ENCODE peak calls at places on chromosomes 16 and 17, in nine cellular contexts. G is HCT116, P is A549, Q is GM23338, I is SK-N-SH, X is K562, M is GM12878, J is HepG2, T is HL-60. K is an unnamed sample.

GRCh38 chr17:27944546-27945332 is 51.6 kb upstream of the LYRM9 start:
- DNase-seq in Q (peak; percentile 64), G (no peak), T (no peak), P (no peak), M (peak; percentile 36), I (no peak), J (no peak), X (no peak), K (no peak)

GRCh38 chr16:88413231-88413630 is 30.5 kb downstream of the ZNF469 start:
- DNase-seq in M (no peak), P (no peak), J (no peak), G (no peak), X (no peak), T (no peak), Q (no peak), I (no peak), K (no peak)

GRCh38 chr17:80408872-80409271 is 6.1 kb upstream of the ENDOV start:
- DNase-seq in M (no peak), P (no peak), X (no peak), Q (no peak), G (no peak), J (no peak), I (no peak), T (no peak), K (no peak)

GRCh38 chr17:56478836-56479447 is 114.6 kb upstream of the NOG start:
- DNase-seq in Q (peak; percentile 75), I (peak; percentile 21), J (peak; percentile 41), P (peak; percentile 53), M (no peak), G (peak; percentile 58), X (peak; percentile 12), T (no peak), K (peak; percentile 8)

GRCh38 chr16:84032458-84033178 is 10.0 kb downstream of the SLC38A8 start:
- DNase-seq in J (no peak), Q (no peak), X (no peak), P (no peak), M (no peak), T (no peak), G (no peak), I (no peak), K (no peak)

GRCh38 chr17:69228576-69228975 is at the start of gene ABCA10:
- DNase-seq in J (no peak), P (no peak), G (no peak), I (no peak), T (no peak), Q (no peak), X (no peak), M (no peak), K (no peak)

GRCh38 chr17:74332763-74333220 is 6.8 kb downstream of the KIF19 start:
- DNase-seq in G (no peak), P (no peak), X (peak; percentile 58), M (no peak), T (no peak), I (no peak), J (no peak), Q (no peak), K (no peak)

GRCh38 chr16:969508-970378 is 1.0 kb downstream of the LMF1 start:
- DNase-seq in G (no peak), X (peak; percentile 54), T (no peak), J (no peak), I (no peak), Q (peak; percentile 52), M (no peak), P (no peak), K (no peak)

GRCh38 chr16:71426069-71426879 is 15.6 kb downstream of the TLE7 start:
- DNase-seq in P (peak; percentile 98), T (peak; percentile 16), Q (peak; percentile 95), X (peak; percentile 65), G (peak; percentile 95), J (peak; percentile 99), I (peak; percentile 69), M (peak; percentile 67), K (peak; percentile 79)

GRCh38 chr16:56910654-56911539 is 21.0 kb upstream of the HERPUD1 start:
- DNase-seq in G (no peak), P (no peak), T (peak; percentile 93), Q (no peak), J (no peak), X (no peak), I (no peak), M (no peak), K (no peak)

GRCh38 chr17:4179071-4179470 is 36.1 kb downstream of the CYB5D2 start:
- DNase-seq in G (no peak), I (no peak), P (no peak), J (no peak), M (no peak), Q (no peak), X (no peak), T (no peak), K (no peak)

GRCh38 chr17:2029911-2030778 is at the start of gene DPH1:
- DNase-seq in Q (peak; percentile 97), M (peak; percentile 61), X (peak; percentile 86), G (peak; percentile 85), J (peak; percentile 92), I (peak; percentile 96), T (no peak), P (peak; percentile 91), K (no peak)

GRCh38 chr16:85138073-85138824 is 26.0 kb upstream of the CIBAR2 start:
- DNase-seq in P (no peak), M (no peak), T (no peak), G (no peak), J (no peak), X (no peak), Q (no peak), I (no peak), K (no peak)

GRCh38 chr17:65902831-65903549 is 288.9 kb downstream of the CEP112 start:
- DNase-seq in M (no peak), I (no peak), T (no peak), G (no peak), P (no peak), Q (peak; percentile 32), X (no peak), J (no peak), K (no peak)

GRCh38 chr16:51228097-51228659 is 77.1 kb upstream of the SALL1 start:
- DNase-seq in G (no peak), J (no peak), P (no peak), I (no peak), T (no peak), M (no peak), X (no peak), Q (peak; percentile 83), K (no peak)

GRCh38 chr16:71473891-71474290 is 11.8 kb upstream of the ZNF23 start:
- DNase-seq in M (no peak), G (peak; percentile 71), Q (no peak), X (no peak), J (no peak), P (no peak), T (no peak), I (no peak), K (no peak)

GRCh38 chr17:32143525-32143865 is 1.2 kb downstream of the RHOT1 start:
- DNase-seq in I (no peak), G (no peak), J (no peak), M (no peak), Q (no peak), T (no peak), X (no peak), P (no peak), K (no peak)

GRCh38 chr16:2090819-2091721 is 43.3 kb downstream of the TSC2 start:
- DNase-seq in G (peak; percentile 66), T (no peak), X (peak; percentile 80), M (no peak), J (no peak), I (peak; percentile 75), P (peak; percentile 66), Q (peak; percentile 88), K (no peak)

GRCh38 chr17:59167571-59168001 is 12.0 kb downstream of the PRR11 start:
- DNase-seq in X (no peak), G (no peak), T (no peak), Q (no peak), M (no peak), I (no peak), P (no peak), J (no peak), K (no peak)
- TF ChIP-seq REST in X (no peak), G (no peak), T (no peak), Q (no peak), M (no peak), I (no peak), P (no peak), J (no peak), K (no peak)

GRCh38 chr17:20095366-20096080 is 86.4 kb downstream of the SPECC1 start:
- DNase-seq in G (peak; percentile 22), J (peak; percentile 43), M (no peak), X (no peak), T (no peak), Q (peak; percentile 82), P (peak; percentile 65), I (peak; percentile 80), K (no peak)
- TF ChIP-seq REST in G (no peak), J (no peak), M (no peak), X (no peak), T (no peak), Q (no peak), P (no peak), I (no peak), K (no peak)

DNA sequence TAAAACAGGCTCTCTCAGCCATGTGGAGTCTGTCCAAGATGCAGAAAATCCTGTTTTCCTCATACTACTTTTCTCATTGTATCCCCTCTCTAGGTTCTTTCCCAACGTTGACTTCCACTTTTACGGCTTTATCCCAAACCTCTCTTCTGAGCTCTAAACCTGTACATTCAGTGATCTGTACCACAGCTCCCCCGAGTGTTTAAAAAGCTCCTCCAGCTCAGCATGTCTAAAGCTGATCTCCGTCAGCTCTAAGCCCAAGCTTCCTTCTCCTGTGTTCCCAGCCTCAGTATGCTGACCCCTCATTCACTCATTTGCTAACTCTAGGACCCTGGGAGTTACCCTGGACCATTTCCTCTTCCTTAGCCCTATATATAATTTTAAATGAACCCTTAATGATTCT is 144.6 kb downstream of the DNAH9 start:
- DNase-seq in J (no peak), G (no peak), M (no peak), P (no peak), T (no peak), I (no peak), Q (peak; percentile 0), X (no peak), K (no peak)
- TF ChIP-seq REST in J (no peak), G (no peak), M (no peak), P (no peak), T (no peak), I (no peak), Q (no peak), X (no peak), K (no peak)

GRCh38 chr17:76272541-76273434 is 7.6 kb downstream of the UBALD2 start:
- DNase-seq in M (no peak), P (no peak), J (no peak), I (no peak), Q (no peak), G (no peak), X (no peak), T (no peak), K (no peak)

GRCh38 chr17:76270770-76271668 is 5.9 kb downstream of the UBALD2 start:
- DNase-seq in I (peak; percentile 40), M (no peak), P (no peak), T (no peak), J (no peak), X (no peak), G (no peak), Q (no peak), K (no peak)

GRCh38 chr17:76270127-76270592 is 5.0 kb downstream of the UBALD2 start:
- DNase-seq in G (no peak), I (peak; percentile 47), Q (no peak), M (no peak), J (no peak), X (peak; percentile 82), P (no peak), T (no peak), K (no peak)

GRCh38 chr17:76273435-76273921 is 8.3 kb downstream of the UBALD2 start:
- DNase-seq in Q (no peak), T (no peak), M (no peak), X (no peak), P (no peak), J (no peak), G (no peak), I (peak; percentile 49), K (no peak)

GRCh38 chr17:76271669-76272540 is 6.8 kb downstream of the UBALD2 start:
- DNase-seq in T (no peak), P (no peak), Q (peak; percentile 70), J (no peak), X (peak; percentile 34), I (peak; percentile 58), M (peak; percentile 91), G (no peak), K (no peak)
- TF ChIP-seq REST in T (no peak), P (no peak), Q (no peak), J (no peak), X (no peak), I (no peak), M (no peak), G (no peak), K (no peak)

K was measured in Panc1.